ENCODE peak calls at places on chromosomes 16 and 17, in five cellular contexts. One of them, this sample, is unnamed.

GRCh38 chr17:82957961-82958491 is 118.2 kb upstream of the ZNF750 start:
- DNase-seq in Caco-2: peak
- DNase-seq in thyroid gland: no peak
- DNase-seq in ascending aorta: no peak
- DNase-seq in psoas muscle: peak
- DNase-seq in this sample: no peak

GRCh38 chr17:81955058-81955681 is 5.8 kb downstream of the NOTUM start:
- DNase-seq in Caco-2: no peak
- DNase-seq in thyroid gland: no peak
- DNase-seq in ascending aorta: no peak
- DNase-seq in psoas muscle: no peak
- DNase-seq in this sample: no peak

GRCh38 chr16:9443864-9444263 is 352.4 kb downstream of the HAPSTR1 start:
- DNase-seq in Caco-2: no peak
- DNase-seq in thyroid gland: no peak
- DNase-seq in ascending aorta: no peak
- DNase-seq in psoas muscle: no peak
- DNase-seq in this sample: no peak

GRCh38 chr17:63434951-63435571 is 11.0 kb downstream of the CYB561 start:
- DNase-seq in Caco-2: no peak
- DNase-seq in thyroid gland: peak
- DNase-seq in ascending aorta: peak
- DNase-seq in psoas muscle: peak
- DNase-seq in this sample: no peak

GRCh38 chr16:59690216-59690615 is 956.1 kb upstream of the GOT2 start:
- DNase-seq in Caco-2: no peak
- DNase-seq in thyroid gland: no peak
- DNase-seq in ascending aorta: no peak
- DNase-seq in psoas muscle: no peak
- DNase-seq in this sample: no peak

GRCh38 chr17:2253768-2254406 is 49.7 kb downstream of the SMG6 start:
- DNase-seq in Caco-2: no peak
- DNase-seq in thyroid gland: no peak
- DNase-seq in ascending aorta: peak
- DNase-seq in psoas muscle: no peak
- DNase-seq in this sample: no peak

GRCh38 chr17:773467-774319 is 8.4 kb downstream of the GLOD4 start:
- DNase-seq in Caco-2: no peak
- DNase-seq in thyroid gland: no peak
- DNase-seq in ascending aorta: no peak
- DNase-seq in psoas muscle: no peak
- DNase-seq in this sample: no peak

GRCh38 chr17:56108811-56109284 is 44.4 kb upstream of the ANKFN1 start:
- DNase-seq in Caco-2: no peak
- DNase-seq in thyroid gland: no peak
- DNase-seq in ascending aorta: no peak
- DNase-seq in psoas muscle: no peak
- DNase-seq in this sample: no peak

GRCh38 chr16:50683689-50684374 is 2.7 kb upstream of the SNX20 start:
- DNase-seq in Caco-2: no peak
- DNase-seq in thyroid gland: no peak
- DNase-seq in ascending aorta: no peak
- DNase-seq in psoas muscle: no peak
- DNase-seq in this sample: no peak

GRCh38 chr17:34177642-34178041 is 77.4 kb upstream of the CCL2 start:
- DNase-seq in Caco-2: no peak
- DNase-seq in thyroid gland: no peak
- DNase-seq in ascending aorta: no peak
- DNase-seq in psoas muscle: no peak
- DNase-seq in this sample: no peak

GRCh38 chr17:50758989-50759544 is 8.3 kb downstream of the ANKRD40CL start:
- DNase-seq in Caco-2: peak
- DNase-seq in thyroid gland: no peak
- DNase-seq in ascending aorta: no peak
- DNase-seq in psoas muscle: no peak
- DNase-seq in this sample: no peak

GRCh38 chr16:28321700-28322411 is 29.5 kb downstream of the SBK1 start:
- DNase-seq in Caco-2: peak
- DNase-seq in thyroid gland: peak
- DNase-seq in ascending aorta: no peak
- DNase-seq in psoas muscle: no peak
- DNase-seq in this sample: no peak

GRCh38 chr16:85514601-85515318 is 98.4 kb upstream of the GSE1 start:
- DNase-seq in Caco-2: peak
- DNase-seq in thyroid gland: peak
- DNase-seq in ascending aorta: peak
- DNase-seq in psoas muscle: peak
- DNase-seq in this sample: peak

GRCh38 chr17:61002316-61002736 is 324.7 kb downstream of the BCAS3 start:
- DNase-seq in Caco-2: no peak
- DNase-seq in thyroid gland: no peak
- DNase-seq in ascending aorta: no peak
- DNase-seq in psoas muscle: no peak
- DNase-seq in this sample: peak

GRCh38 chr17:2090804-2091534 is 36.1 kb downstream of the HIC1 start:
- DNase-seq in Caco-2: no peak
- DNase-seq in thyroid gland: peak
- DNase-seq in ascending aorta: no peak
- DNase-seq in psoas muscle: peak
- DNase-seq in this sample: peak

GRCh38 chr16:4391635-4392381 is 20.2 kb downstream of the VASN start:
- DNase-seq in Caco-2: no peak
- DNase-seq in thyroid gland: no peak
- DNase-seq in ascending aorta: peak
- DNase-seq in psoas muscle: no peak
- DNase-seq in this sample: no peak

GRCh38 chr16:81376880-81377279 is 62.1 kb downstream of the GAN start:
- DNase-seq in Caco-2: no peak
- DNase-seq in thyroid gland: no peak
- DNase-seq in ascending aorta: no peak
- DNase-seq in psoas muscle: no peak
- DNase-seq in this sample: no peak

GRCh38 chr17:79000396-79001189 is 9.0 kb downstream of the CANT1 start:
- DNase-seq in Caco-2: peak
- DNase-seq in thyroid gland: no peak
- DNase-seq in ascending aorta: peak
- DNase-seq in psoas muscle: no peak
- DNase-seq in this sample: no peak

GRCh38 chr16:13919330-13919682 is 648 bp upstream of the ERCC4 start:
- DNase-seq in Caco-2: no peak
- DNase-seq in thyroid gland: no peak
- DNase-seq in ascending aorta: no peak
- DNase-seq in psoas muscle: no peak
- DNase-seq in this sample: no peak

GRCh38 chr16:27991876-27992275 is 71.6 kb downstream of the GSG1L start:
- DNase-seq in Caco-2: no peak
- DNase-seq in thyroid gland: no peak
- DNase-seq in ascending aorta: peak
- DNase-seq in psoas muscle: no peak
- DNase-seq in this sample: no peak

GRCh38 chr17:21247859-21248258 is 5.4 kb downstream of the NATD1 start:
- DNase-seq in Caco-2: no peak
- DNase-seq in thyroid gland: no peak
- DNase-seq in ascending aorta: no peak
- DNase-seq in psoas muscle: no peak
- DNase-seq in this sample: no peak
- H3K4me3 ChIP-seq in Caco-2: no peak
- H3K4me3 ChIP-seq in thyroid gland: no peak
- H3K4me3 ChIP-seq in ascending aorta: no peak
- H3K4me3 ChIP-seq in psoas muscle: no peak
- H3K4me3 ChIP-seq in this sample: no peak

GRCh38 chr16:83060-83603 is 5.1 kb downstream of the MPG start:
- DNase-seq in Caco-2: no peak
- DNase-seq in thyroid gland: no peak
- DNase-seq in ascending aorta: no peak
- DNase-seq in psoas muscle: no peak
- DNase-seq in this sample: no peak

GRCh38 chr16:85865-86264 is 7.8 kb downstream of the MPG start:
- DNase-seq in Caco-2: no peak
- DNase-seq in thyroid gland: no peak
- DNase-seq in ascending aorta: no peak
- DNase-seq in psoas muscle: no peak
- DNase-seq in this sample: no peak

GRCh38 chr16:84718-85452 is 6.9 kb downstream of the MPG start:
- DNase-seq in Caco-2: no peak
- DNase-seq in thyroid gland: peak
- DNase-seq in ascending aorta: peak
- DNase-seq in psoas muscle: peak
- DNase-seq in this sample: no peak

GRCh38 chr16:85453-85782 is 7.4 kb downstream of the MPG start:
- DNase-seq in Caco-2: no peak
- DNase-seq in thyroid gland: no peak
- DNase-seq in ascending aorta: no peak
- DNase-seq in psoas muscle: no peak
- DNase-seq in this sample: no peak

GRCh38 chr16:83781-84615 is 6.0 kb downstream of the MPG start:
- DNase-seq in Caco-2: no peak
- DNase-seq in thyroid gland: peak
- DNase-seq in ascending aorta: no peak
- DNase-seq in psoas muscle: no peak
- DNase-seq in this sample: no peak
- H3K4me3 ChIP-seq in Caco-2: no peak
- H3K4me3 ChIP-seq in thyroid gland: no peak
- H3K4me3 ChIP-seq in ascending aorta: peak
- H3K4me3 ChIP-seq in psoas muscle: no peak
- H3K4me3 ChIP-seq in this sample: no peak

GRCh38 chr16:15427648-15428239 is 6.6 kb upstream of the BMERB1 start:
- DNase-seq in Caco-2: no peak
- DNase-seq in thyroid gland: peak
- DNase-seq in ascending aorta: peak
- DNase-seq in psoas muscle: peak
- DNase-seq in this sample: peak
- H3K4me3 ChIP-seq in Caco-2: no peak
- H3K4me3 ChIP-seq in thyroid gland: no peak
- H3K4me3 ChIP-seq in ascending aorta: peak
- H3K4me3 ChIP-seq in psoas muscle: peak
- H3K4me3 ChIP-seq in this sample: no peak

DNA sequence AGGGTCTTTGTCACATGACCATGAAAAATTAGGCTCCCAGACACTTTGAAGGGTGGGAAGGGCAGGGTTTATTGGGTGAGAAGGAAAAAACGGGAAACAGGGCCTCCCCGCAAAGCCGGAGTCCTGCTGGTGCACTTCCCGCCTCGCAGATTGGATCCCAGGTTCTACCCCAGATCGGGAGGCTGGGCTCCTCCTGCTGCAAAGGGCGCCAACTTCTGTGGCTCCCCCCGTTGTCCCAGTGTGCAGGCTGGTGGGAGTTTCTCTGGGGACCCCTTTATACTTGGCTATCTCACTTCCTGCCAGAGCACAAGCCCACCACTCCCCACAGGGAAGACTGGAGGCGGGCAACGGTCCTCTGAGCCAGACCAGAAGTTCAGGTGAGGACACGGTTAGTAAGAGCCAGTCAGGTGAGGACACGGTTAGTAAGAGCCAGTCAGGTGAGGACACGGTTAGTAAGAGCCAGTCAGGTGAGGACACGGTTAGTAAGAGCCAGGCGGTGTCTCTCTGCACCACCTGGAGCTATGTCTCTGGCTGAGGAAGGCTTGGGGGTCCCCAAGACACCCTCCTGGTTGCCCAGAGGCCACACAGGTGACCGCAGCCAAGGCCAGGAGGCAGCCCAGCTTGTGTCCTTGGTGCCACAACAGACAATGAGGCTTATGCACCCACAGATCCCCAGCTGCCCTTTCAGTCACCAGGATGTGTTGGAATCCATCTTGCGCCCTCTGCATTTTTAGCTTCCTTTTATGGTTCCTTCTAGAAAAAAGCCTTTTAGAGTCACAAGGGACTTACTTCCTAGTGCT is 48.1 kb upstream of the CHMP6 start:
- DNase-seq in Caco-2: no peak
- DNase-seq in thyroid gland: no peak
- DNase-seq in ascending aorta: no peak
- DNase-seq in psoas muscle: no peak
- DNase-seq in this sample: no peak
- H3K4me3 ChIP-seq in Caco-2: no peak
- H3K4me3 ChIP-seq in thyroid gland: no peak
- H3K4me3 ChIP-seq in ascending aorta: no peak
- H3K4me3 ChIP-seq in psoas muscle: no peak
- H3K4me3 ChIP-seq in this sample: no peak

GRCh38 chr17:59785091-59785799 is 77.8 kb downstream of the VMP1 start:
- DNase-seq in Caco-2: no peak
- DNase-seq in thyroid gland: no peak
- DNase-seq in ascending aorta: no peak
- DNase-seq in psoas muscle: no peak
- DNase-seq in this sample: no peak

GRCh38 chr17:59783221-59784016 is 76.0 kb downstream of the VMP1 start:
- DNase-seq in Caco-2: no peak
- DNase-seq in thyroid gland: no peak
- DNase-seq in ascending aorta: no peak
- DNase-seq in psoas muscle: no peak
- DNase-seq in this sample: no peak

GRCh38 chr17:59790936-59791335 is 83.5 kb downstream of the VMP1 start:
- DNase-seq in Caco-2: no peak
- DNase-seq in thyroid gland: no peak
- DNase-seq in ascending aorta: no peak
- DNase-seq in psoas muscle: no peak
- DNase-seq in this sample: no peak

GRCh38 chr17:59786213-59786535 is 78.7 kb downstream of the VMP1 start:
- DNase-seq in Caco-2: no peak
- DNase-seq in thyroid gland: no peak
- DNase-seq in ascending aorta: no peak
- DNase-seq in psoas muscle: no peak
- DNase-seq in this sample: no peak

DNA sequence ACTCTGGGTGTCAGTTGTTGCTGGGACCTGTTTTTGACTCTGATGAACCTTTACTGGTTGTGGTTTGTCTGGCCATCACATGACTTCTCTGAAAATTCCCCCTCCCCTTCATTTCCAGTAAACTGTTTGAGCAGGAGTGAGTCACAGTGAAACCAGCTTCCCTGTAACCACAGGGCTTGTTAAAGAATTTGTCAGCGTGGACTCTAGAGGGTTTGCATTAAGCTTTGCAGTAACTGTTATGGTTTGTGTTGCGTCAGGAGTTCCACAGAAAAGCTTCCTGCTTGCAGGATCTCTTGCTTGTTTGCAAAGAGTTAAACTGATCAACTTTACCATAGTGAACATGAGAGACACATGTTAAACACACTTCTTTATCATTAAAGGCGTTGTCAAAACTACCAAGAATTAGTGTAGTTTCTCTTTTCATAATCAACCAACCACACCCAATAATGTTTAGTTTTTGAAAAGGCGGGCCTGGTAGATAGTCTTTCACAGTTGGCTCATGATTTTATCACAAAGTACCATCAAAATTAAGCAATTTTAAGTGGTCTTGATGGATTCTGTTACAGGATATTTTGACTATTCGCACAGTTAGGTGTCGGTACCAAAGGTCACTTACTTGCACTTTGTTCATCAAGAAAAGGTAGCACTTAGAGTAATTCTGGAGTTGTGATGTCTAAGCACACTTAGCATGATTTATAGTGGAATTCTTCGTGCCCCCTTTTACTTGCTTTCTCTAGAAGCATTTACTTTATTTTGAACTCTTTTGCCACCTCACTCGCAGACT is 79.3 kb downstream of the VMP1 start:
- DNase-seq in Caco-2: peak
- DNase-seq in thyroid gland: peak
- DNase-seq in ascending aorta: peak
- DNase-seq in psoas muscle: no peak
- DNase-seq in this sample: peak
- H3K4me3 ChIP-seq in Caco-2: peak
- H3K4me3 ChIP-seq in thyroid gland: no peak
- H3K4me3 ChIP-seq in ascending aorta: peak
- H3K4me3 ChIP-seq in psoas muscle: peak
- H3K4me3 ChIP-seq in this sample: no peak

This sample was measured in LNCaP clone FGC.